ENCODE peak calls at places on chromosomes 5 and 9, in four cellular contexts. B is HepG2, Y is K562, S is HCT116. W is an unnamed sample.

GRCh38 chr5:172707285-172708182 is 63.5 kb downstream of the DUSP1 start:
- DNase-seq in B (peak; percentile 58), Y (peak; percentile 68), S (no peak), W (no peak)

GRCh38 chr5:98458726-98459125 is 314.7 kb upstream of the RGMB start:
- DNase-seq in B (no peak), Y (no peak), S (no peak), W (no peak)

GRCh38 chr5:91311697-91312501 is 71.2 kb downstream of the ARRDC3 start:
- DNase-seq in B (peak; percentile 31), Y (peak; percentile 29), S (peak; percentile 91), W (peak; percentile 97)

GRCh38 chr5:118224546-118224945 is 763.8 kb downstream of the DTWD2 start:
- DNase-seq in B (no peak), Y (no peak), S (no peak), W (no peak)

GRCh38 chr5:128116445-128116844 is 32.9 kb downstream of the SLC12A2 start:
- DNase-seq in B (no peak), Y (no peak), S (no peak), W (no peak)

GRCh38 chr9:136978865-136979544 is 1.7 kb downstream of the PTGDS start:
- DNase-seq in B (no peak), Y (no peak), S (no peak), W (no peak)

GRCh38 chr5:60492958-60493357 is 207.0 kb downstream of the DEPDC1B start:
- DNase-seq in B (peak; percentile 85), Y (peak; percentile 5), S (no peak), W (no peak)

GRCh38 chr5:134063421-134063820 is 51.1 kb upstream of the TCF7 start:
- DNase-seq in B (no peak), Y (no peak), S (no peak), W (no peak)

GRCh38 chr5:151130922-151131891 is 26.4 kb downstream of the ANXA6 start:
- DNase-seq in B (no peak), Y (no peak), S (no peak), W (no peak)

DNA sequence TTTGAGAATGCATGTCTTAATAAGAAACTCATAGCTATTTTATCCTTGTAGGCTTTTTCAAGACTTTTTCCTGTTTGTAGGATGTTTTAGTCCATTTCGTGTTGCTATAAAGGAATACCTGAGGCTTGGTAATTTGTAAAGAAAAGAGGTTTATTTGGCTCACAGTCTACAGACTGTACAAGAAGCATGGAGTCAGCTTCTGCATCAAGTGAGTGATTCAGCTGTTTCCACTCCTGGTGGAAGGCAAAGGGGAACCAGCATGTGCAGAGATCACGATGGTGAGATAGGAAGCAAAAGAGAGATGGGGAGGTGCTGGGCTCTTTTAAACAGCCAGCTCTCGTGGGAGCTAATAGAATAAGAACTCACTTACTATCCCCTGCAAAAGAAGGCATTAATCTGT is 177.3 kb downstream of the ALDH1A1 start:
- DNase-seq in B (no peak), Y (peak; percentile 1), S (no peak), W (no peak)
- H3K4me1 ChIP-seq in B (no peaks in the 10 kb centered on the region), Y (no peaks in the 10 kb centered on the region), S (no peaks in the 10 kb centered on the region), W (no peaks in the 10 kb centered on the region)

DNA sequence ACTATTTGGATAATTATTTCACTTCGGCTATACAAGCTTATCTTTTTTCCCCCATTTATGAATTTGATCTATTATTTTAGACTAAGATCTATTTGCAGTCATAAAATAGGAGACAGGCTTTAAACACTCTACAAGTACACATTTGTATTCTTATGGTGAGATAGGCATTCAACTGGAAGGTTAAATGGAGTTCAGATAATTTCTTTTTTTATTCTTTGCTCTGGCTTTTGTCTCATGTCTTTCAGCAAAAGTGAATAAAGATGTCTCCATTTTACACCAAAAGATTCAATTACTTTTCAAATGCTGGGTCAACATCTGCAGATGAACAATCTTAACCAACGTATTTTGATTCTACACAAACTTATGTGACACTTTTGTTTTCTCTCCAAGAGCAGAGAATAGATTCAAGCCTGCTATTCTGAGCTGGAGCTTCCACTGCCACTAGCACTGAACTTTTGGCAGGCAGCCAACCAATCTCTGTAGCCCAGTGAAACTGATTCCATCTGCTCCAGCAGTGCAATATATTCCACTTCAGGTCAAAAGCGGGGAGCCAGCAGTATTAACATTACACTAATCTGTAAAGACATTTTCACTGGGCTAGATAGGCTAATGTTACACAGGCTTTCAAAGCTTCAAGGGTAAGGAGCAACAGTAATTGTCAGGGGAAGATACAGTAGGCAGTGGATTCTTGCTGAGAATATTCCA is 452.0 kb upstream of the ZNF608 start:
- DNase-seq in B (no peak), Y (no peak), S (no peak), W (no peak)
- TF ChIP-seq REST in B (no peak), Y (no peak), S (no peak), W (no peak)

GRCh38 chr5:82274343-82275266 is 3.5 kb downstream of the RPS23 start:
- DNase-seq in B (no peak), Y (peak; percentile 44), S (no peak), W (no peak)
- TF ChIP-seq TCF7L2 in B (no peak), Y (no peak), S (no peak), W (no peak)

DNA sequence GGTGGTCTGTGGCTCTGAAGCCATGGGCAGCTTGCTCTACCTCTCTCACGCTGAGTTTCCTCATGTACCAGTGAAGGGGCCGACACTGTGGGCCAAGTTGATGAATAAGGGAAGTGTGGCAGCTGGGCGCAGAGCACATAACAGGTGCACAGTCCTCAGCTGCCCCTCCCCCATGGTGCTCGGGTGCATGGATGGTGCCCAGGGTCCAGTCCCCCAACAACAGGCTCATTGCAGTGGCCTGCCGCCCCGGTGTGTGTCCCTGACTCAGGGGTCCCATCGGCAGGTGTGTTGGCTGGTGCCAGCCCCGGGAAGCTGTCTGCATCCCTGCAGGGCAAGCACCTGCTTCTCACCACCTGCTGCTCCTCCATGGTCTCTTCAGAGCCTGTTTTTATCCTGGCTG is 36.6 kb downstream of the COL5A1 start:
- DNase-seq in B (no peak), Y (no peak), S (no peak), W (no peak)
- H3K4me1 ChIP-seq in B (no peaks in the 10 kb centered on the region), Y (no peaks in the 10 kb centered on the region), S (no peaks in the 10 kb centered on the region), W (no peaks in the 10 kb centered on the region)

GRCh38 chr5:131994533-131995226 is 16.8 kb downstream of the ACSL6 start:
- DNase-seq in B (peak; percentile 62), Y (peak; percentile 96), S (no peak), W (no peak)
- TF ChIP-seq REST in B (no peak), Y (no peak), S (no peak), W (no peak)

GRCh38 chr9:113461943-113462342 is 1.6 kb upstream of the RGS3 start:
- DNase-seq in B (no peak), Y (no peak), S (no peak), W (no peak)
- TF ChIP-seq TCF7L2 in B (no peak), Y (no peak), S (no peak), W (no peak)

GRCh38 chr9:97517331-97518089 is 16.0 kb downstream of the TMOD1 start:
- DNase-seq in B (no peak), Y (no peak), S (no peak), W (no peak)
- H3K4me1 ChIP-seq in B (no peaks in the 10 kb centered on the region), Y (peaks cover 16% of the 10 kb centered on the region), S (peaks cover 12% of the 10 kb centered on the region), W (peaks cover 3% of the 10 kb centered on the region)

GRCh38 chr5:166123698-166124097 is 2167.7 kb upstream of the WWC1 start:
- DNase-seq in B (no peak), Y (no peak), S (no peak), W (no peak)

GRCh38 chr5:166117062-166117743 is 2174.2 kb upstream of the WWC1 start:
- DNase-seq in B (no peak), Y (no peak), S (no peak), W (no peak)

GRCh38 chr5:166117744-166118072 is 2173.7 kb upstream of the WWC1 start:
- DNase-seq in B (no peak), Y (no peak), S (no peak), W (no peak)

DNA sequence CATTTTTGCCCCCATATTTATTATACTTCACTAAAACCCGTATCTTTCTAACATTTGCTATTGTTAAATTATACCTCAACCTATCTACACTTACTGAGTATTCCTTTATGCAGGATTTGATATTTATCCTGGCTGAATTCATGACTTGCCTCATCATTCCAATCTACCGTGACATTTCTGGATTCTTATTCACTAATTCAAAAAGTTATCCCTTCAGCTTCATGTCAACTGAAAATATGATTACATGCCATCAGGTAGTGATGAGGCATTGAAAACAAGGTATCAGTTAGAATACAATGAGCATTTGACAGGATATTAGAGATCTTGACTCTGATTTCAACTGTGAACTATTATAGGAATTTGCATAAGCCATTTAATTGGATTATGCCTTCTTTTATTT is 2171.9 kb upstream of the WWC1 start:
- DNase-seq in B (no peak), Y (no peak), S (no peak), W (no peak)
- TF ChIP-seq REST in B (no peak), Y (no peak), S (no peak), W (no peak)

GRCh38 chr9:130078547-130078946 is 24.8 kb downstream of the GPR107 start:
- DNase-seq in B (no peak), Y (no peak), S (no peak), W (no peak)
- TF ChIP-seq TCF7L2 in B (no peak), Y (no peak), S (no peak), W (no peak)

GRCh38 chr5:146026307-146027010 is 78.9 kb downstream of the PLAC8L1 start:
- DNase-seq in B (no peak), Y (no peak), S (no peak), W (no peak)
- H3K4me1 ChIP-seq in B (peaks cover 24% of the 10 kb centered on the region), Y (no peaks in the 10 kb centered on the region), S (peaks cover 31% of the 10 kb centered on the region), W (no peaks in the 10 kb centered on the region)